ENCODE peak calls at places on chromosomes 3 and 15, in five cellular contexts. One of them, this sample, is unnamed.

GRCh38 chr3:71584216-71585061 is 911 bp upstream of the FOXP1 start:
- DNase-seq in activated B cell treated with CpG ODN at 0.5 μM for 24 hours: no peak
- DNase-seq in activated CD8-positive, alpha-beta memory T cell treated with anti-CD3 and anti-CD28 coated beads for 1 hour: peak
- DNase-seq in HTR-8/SVneo: no peak
- DNase-seq in fibroblast of lung: peak
- DNase-seq in this sample: peak

GRCh38 chr15:62365795-62366442 is 200.8 kb upstream of the C2CD4B start:
- DNase-seq in activated B cell treated with CpG ODN at 0.5 μM for 24 hours: no peak
- DNase-seq in activated CD8-positive, alpha-beta memory T cell treated with anti-CD3 and anti-CD28 coated beads for 1 hour: no peak
- DNase-seq in HTR-8/SVneo: no peak
- DNase-seq in fibroblast of lung: no peak
- DNase-seq in this sample: peak

GRCh38 chr3:189563841-189564563 is 67.2 kb upstream of the TP63 start:
- DNase-seq in activated B cell treated with CpG ODN at 0.5 μM for 24 hours: no peak
- DNase-seq in activated CD8-positive, alpha-beta memory T cell treated with anti-CD3 and anti-CD28 coated beads for 1 hour: no peak
- DNase-seq in HTR-8/SVneo: peak
- DNase-seq in fibroblast of lung: peak
- DNase-seq in this sample: peak

GRCh38 chr3:132284756-132285619 is 32.2 kb upstream of the ACP3 start:
- DNase-seq in activated B cell treated with CpG ODN at 0.5 μM for 24 hours: no peak
- DNase-seq in activated CD8-positive, alpha-beta memory T cell treated with anti-CD3 and anti-CD28 coated beads for 1 hour: no peak
- DNase-seq in HTR-8/SVneo: no peak
- DNase-seq in fibroblast of lung: no peak
- DNase-seq in this sample: no peak

GRCh38 chr3:5055352-5056004 is 66.6 kb upstream of the ARL8B start:
- DNase-seq in activated B cell treated with CpG ODN at 0.5 μM for 24 hours: no peak
- DNase-seq in activated CD8-positive, alpha-beta memory T cell treated with anti-CD3 and anti-CD28 coated beads for 1 hour: no peak
- DNase-seq in HTR-8/SVneo: no peak
- DNase-seq in fibroblast of lung: no peak
- DNase-seq in this sample: no peak

GRCh38 chr3:52291508-52292181 is 4.0 kb downstream of the GLYCTK start:
- DNase-seq in activated B cell treated with CpG ODN at 0.5 μM for 24 hours: peak
- DNase-seq in activated CD8-positive, alpha-beta memory T cell treated with anti-CD3 and anti-CD28 coated beads for 1 hour: no peak
- DNase-seq in HTR-8/SVneo: no peak
- DNase-seq in fibroblast of lung: no peak
- DNase-seq in this sample: no peak

GRCh38 chr15:40928975-40929729 is at the start of gene DLL4:
- DNase-seq in activated B cell treated with CpG ODN at 0.5 μM for 24 hours: peak
- DNase-seq in activated CD8-positive, alpha-beta memory T cell treated with anti-CD3 and anti-CD28 coated beads for 1 hour: no peak
- DNase-seq in HTR-8/SVneo: peak
- DNase-seq in fibroblast of lung: peak
- DNase-seq in this sample: peak

GRCh38 chr3:104632947-104633346 is 733.8 kb upstream of the ALCAM start:
- DNase-seq in activated B cell treated with CpG ODN at 0.5 μM for 24 hours: no peak
- DNase-seq in activated CD8-positive, alpha-beta memory T cell treated with anti-CD3 and anti-CD28 coated beads for 1 hour: no peak
- DNase-seq in HTR-8/SVneo: no peak
- DNase-seq in fibroblast of lung: no peak
- DNase-seq in this sample: no peak

GRCh38 chr15:40793216-40793989 is 13.5 kb upstream of the ZFYVE19 start:
- DNase-seq in activated B cell treated with CpG ODN at 0.5 μM for 24 hours: no peak
- DNase-seq in activated CD8-positive, alpha-beta memory T cell treated with anti-CD3 and anti-CD28 coated beads for 1 hour: no peak
- DNase-seq in HTR-8/SVneo: no peak
- DNase-seq in fibroblast of lung: peak
- DNase-seq in this sample: peak

GRCh38 chr3:39850707-39851014 is 41.3 kb downstream of the MYRIP start:
- DNase-seq in activated B cell treated with CpG ODN at 0.5 μM for 24 hours: no peak
- DNase-seq in activated CD8-positive, alpha-beta memory T cell treated with anti-CD3 and anti-CD28 coated beads for 1 hour: no peak
- DNase-seq in HTR-8/SVneo: no peak
- DNase-seq in fibroblast of lung: no peak
- DNase-seq in this sample: no peak

GRCh38 chr15:89621547-89621946 is 33.7 kb downstream of the KIF7 start:
- DNase-seq in activated B cell treated with CpG ODN at 0.5 μM for 24 hours: no peak
- DNase-seq in activated CD8-positive, alpha-beta memory T cell treated with anti-CD3 and anti-CD28 coated beads for 1 hour: no peak
- DNase-seq in HTR-8/SVneo: no peak
- DNase-seq in fibroblast of lung: no peak
- DNase-seq in this sample: no peak

GRCh38 chr3:127286571-127287140 is 1.2 kb downstream of the PRR20G start:
- DNase-seq in activated B cell treated with CpG ODN at 0.5 μM for 24 hours: no peak
- DNase-seq in activated CD8-positive, alpha-beta memory T cell treated with anti-CD3 and anti-CD28 coated beads for 1 hour: no peak
- DNase-seq in HTR-8/SVneo: no peak
- DNase-seq in fibroblast of lung: peak
- DNase-seq in this sample: peak

GRCh38 chr15:33183334-33183733 is 11.2 kb downstream of the FMN1 start:
- DNase-seq in activated B cell treated with CpG ODN at 0.5 μM for 24 hours: no peak
- DNase-seq in activated CD8-positive, alpha-beta memory T cell treated with anti-CD3 and anti-CD28 coated beads for 1 hour: no peak
- DNase-seq in HTR-8/SVneo: no peak
- DNase-seq in fibroblast of lung: no peak
- DNase-seq in this sample: no peak

GRCh38 chr15:67190813-67191212 is 63.6 kb downstream of the AAGAB start:
- DNase-seq in activated B cell treated with CpG ODN at 0.5 μM for 24 hours: no peak
- DNase-seq in activated CD8-positive, alpha-beta memory T cell treated with anti-CD3 and anti-CD28 coated beads for 1 hour: no peak
- DNase-seq in HTR-8/SVneo: no peak
- DNase-seq in fibroblast of lung: no peak
- DNase-seq in this sample: peak

GRCh38 chr3:12921736-12922135 is 80.4 kb upstream of the RPL32 start:
- DNase-seq in activated B cell treated with CpG ODN at 0.5 μM for 24 hours: no peak
- DNase-seq in activated CD8-positive, alpha-beta memory T cell treated with anti-CD3 and anti-CD28 coated beads for 1 hour: no peak
- DNase-seq in HTR-8/SVneo: no peak
- DNase-seq in fibroblast of lung: no peak
- DNase-seq in this sample: no peak

This sample was measured in LoVo.